ENCODE peak calls at places on chromosome 11, in four cellular contexts. I is activated CD4-positive, alpha-beta T cell treated with anti-CD3 and anti-CD28 coated beads, Interleukin-2, amount 10 ng/mL, durations not matched to agents 7 days and 5 days; F is AG09319; H is amniotic stem cell. Q is an unnamed sample.

GRCh38 chr11:60788401-60789110 is 3.4 kb downstream of the MS4A10 start:
- DNase-seq in I (no peak), F (no peak), H (no peak), Q (no peak)

GRCh38 chr11:107752508-107752907 is 40.7 kb upstream of the SLN start:
- DNase-seq in I (no peak), F (no peak), H (no peak), Q (no peak)

GRCh38 chr11:72349616-72350218 is 84.6 kb downstream of the CLPB start:
- DNase-seq in I (no peak), F (no peak), H (no peak), Q (no peak)

GRCh38 chr11:12052676-12053605 is 44.5 kb upstream of the DKK3 start:
- DNase-seq in I (peak; percentile 34), F (no peak), H (no peak), Q (no peak)

GRCh38 chr11:12542186-12542935 is 131.9 kb upstream of the TEAD1 start:
- DNase-seq in I (no peak), F (no peak), H (no peak), Q (no peak)

GRCh38 chr11:119615003-119615878 is 113.8 kb downstream of the NECTIN1 start:
- DNase-seq in I (no peak), F (peak; percentile 18), H (peak; percentile 30), Q (peak; percentile 73)

GRCh38 chr11:69311767-69312385 is 17.9 kb downstream of the MYEOV start:
- DNase-seq in I (peak; percentile 43), F (no peak), H (no peak), Q (peak; percentile 44)

GRCh38 chr11:103994111-103994510 is 42.3 kb upstream of the DDI1 start:
- DNase-seq in I (no peak), F (no peak), H (no peak), Q (no peak)